ENCODE peak calls at places on chromosomes 16 and 17, in four cellular contexts. U, Z, X and G are unnamed samples.
A peak's percentile ranks its signal among the peaks of the same experiment; 100 is the strongest.

GRCh38 chr16:28108590-28109247 is 45.2 kb upstream of the GSG1L start:
- DNase-seq in U (no peak), Z (no peak), X (no peak), G (no peak)

GRCh38 chr17:28901866-28902818 is 737 bp downstream of the DHRS13 start:
- DNase-seq in U (no peak), Z (no peak), X (no peak), G (peak; percentile 68)

GRCh38 chr17:74569392-74570003 is 2.2 kb upstream of the CD300H start:
- DNase-seq in U (no peak), Z (peak; percentile 39), X (peak; percentile 21), G (peak; percentile 21)

GRCh38 chr16:72963921-72964320 is 84.0 kb downstream of the ZFHX3 start:
- DNase-seq in U (no peak), Z (no peak), X (no peak), G (no peak)

GRCh38 chr16:69286941-69287713 is 24.0 kb upstream of the VPS4A start:
- DNase-seq in U (peak; percentile 54), Z (no peak), X (peak; percentile 44), G (peak; percentile 82)

GRCh38 chr17:19019041-19019941 is 14.7 kb upstream of the FAM83G start:
- DNase-seq in U (no peak), Z (no peak), X (no peak), G (peak; percentile 25)

GRCh38 chr17:47811709-47812108 is 9.9 kb downstream of the OSBPL7 start:
- DNase-seq in U (no peak), Z (no peak), X (no peak), G (no peak)

GRCh38 chr17:37475713-37476420 is 13.8 kb upstream of the DUSP14 start:
- DNase-seq in U (no peak), Z (no peak), X (no peak), G (no peak)

GRCh38 chr17:33688771-33689170 is 395.7 kb upstream of the ASIC2 start:
- DNase-seq in U (no peak), Z (no peak), X (no peak), G (no peak)

GRCh38 chr16:78184554-78185183 is 85.2 kb downstream of the WWOX start:
- DNase-seq in U (no peak), Z (no peak), X (no peak), G (no peak)

GRCh38 chr17:19904924-19905323 is 37.2 kb upstream of the ULK2 start:
- DNase-seq in U (peak; percentile 30), Z (no peak), X (no peak), G (no peak)

GRCh38 chr17:5201011-5201410 is 9.3 kb upstream of the ZNF594 start:
- DNase-seq in U (no peak), Z (no peak), X (no peak), G (no peak)

GRCh38 chr16:78274771-78275170 is 175.3 kb downstream of the WWOX start:
- DNase-seq in U (no peak), Z (no peak), X (no peak), G (no peak)

GRCh38 chr17:76107507-76107906 is 3.9 kb upstream of the EXOC7 start:
- DNase-seq in U (no peak), Z (no peak), X (no peak), G (peak; percentile 44)

GRCh38 chr17:80151333-80151732 is 4.4 kb upstream of the EIF4A3 start:
- DNase-seq in U (no peak), Z (no peak), X (no peak), G (no peak)

GRCh38 chr17:9115446-9116265 is 94.3 kb downstream of the NTN1 start:
- DNase-seq in U (peak; percentile 53), Z (no peak), X (peak; percentile 13), G (no peak)

GRCh38 chr17:49952912-49953497 is 16.0 kb upstream of the DLX4 start:
- DNase-seq in U (no peak), Z (no peak), X (peak; percentile 83), G (no peak)

DNA sequence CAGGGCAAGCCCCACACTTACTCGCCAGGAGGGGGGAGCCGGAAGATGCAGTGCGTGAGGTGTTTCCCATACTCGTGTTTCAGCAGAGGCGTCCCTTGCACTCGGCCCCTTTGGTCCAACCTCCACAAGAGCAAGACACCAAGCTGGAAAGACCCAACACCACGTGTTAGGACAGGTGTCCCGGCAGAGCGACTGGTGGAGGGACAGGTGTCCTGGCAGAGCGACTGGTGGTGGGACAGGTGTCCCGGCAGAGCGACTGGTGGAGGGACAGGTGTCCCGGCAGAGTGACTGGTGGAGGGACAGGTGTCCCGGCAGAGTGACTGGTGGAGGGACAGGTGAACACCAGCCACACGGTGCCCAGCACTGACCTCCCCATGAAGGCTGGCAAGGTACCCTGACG is 19.4 kb downstream of the IFT140 start:
- DNase-seq in U (no peak), Z (no peak), X (no peak), G (no peak)
- TF ChIP-seq POLR2A in U (no peak), Z (no peak), X (no peak), G (no peak)

DNA sequence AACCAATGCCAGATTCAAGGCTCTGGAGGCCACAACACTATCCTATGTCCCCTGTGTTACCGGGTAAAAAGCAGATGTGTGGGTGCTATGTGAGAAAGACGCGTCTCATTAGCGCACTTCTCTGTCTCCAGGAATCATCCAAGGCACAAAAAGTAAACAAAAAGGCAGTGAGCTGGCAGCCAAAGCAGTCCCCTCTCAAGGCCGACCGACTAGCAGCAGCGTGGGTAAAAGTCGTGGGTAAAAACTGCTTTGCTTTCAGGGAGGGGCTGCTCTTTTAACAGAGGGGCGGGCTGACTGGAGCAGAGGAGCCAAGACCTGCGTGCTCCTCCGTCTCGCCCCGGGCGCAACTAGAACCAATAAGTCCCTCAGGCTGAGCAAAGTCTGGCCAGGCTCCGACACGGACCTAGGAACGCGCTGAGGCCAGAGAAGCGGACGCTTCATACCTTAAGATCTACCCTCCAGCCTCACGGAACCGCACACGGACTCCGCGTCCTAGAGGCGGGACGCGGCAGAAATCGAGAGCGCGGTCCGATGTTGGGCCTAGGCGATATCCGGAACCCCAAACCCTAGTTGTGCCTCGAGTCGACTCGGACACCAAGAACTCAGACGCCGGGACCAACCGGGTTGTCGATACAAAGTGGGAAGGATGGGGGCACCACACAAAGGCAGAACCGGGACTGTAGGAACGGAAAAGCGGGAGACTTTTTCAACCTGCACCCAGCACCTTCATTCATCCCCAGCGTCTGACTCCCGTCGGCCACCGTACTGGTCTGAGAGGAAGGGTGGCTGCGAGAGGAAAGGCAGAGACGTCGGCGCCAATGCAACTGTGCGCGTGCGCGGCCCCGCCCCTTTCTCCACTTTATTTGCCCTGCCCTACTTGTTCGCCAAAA is at the start of gene INTS2:
- DNase-seq in U (peak; percentile 93), Z (peak; percentile 60), X (peak; percentile 94), G (peak; percentile 97)
- TF ChIP-seq POLR2A in U (peak; percentile 76), Z (peak; percentile 88), X (peak; percentile 87), G (peak; percentile 94)

GRCh38 chr16:66406534-66407368 is 20.3 kb upstream of the BEAN1 start:
- DNase-seq in U (peak; percentile 85), Z (peak; percentile 43), X (peak; percentile 81), G (peak; percentile 65)
- TF ChIP-seq POLR2A in U (no peak), Z (no peak), X (no peak), G (no peak)

DNA sequence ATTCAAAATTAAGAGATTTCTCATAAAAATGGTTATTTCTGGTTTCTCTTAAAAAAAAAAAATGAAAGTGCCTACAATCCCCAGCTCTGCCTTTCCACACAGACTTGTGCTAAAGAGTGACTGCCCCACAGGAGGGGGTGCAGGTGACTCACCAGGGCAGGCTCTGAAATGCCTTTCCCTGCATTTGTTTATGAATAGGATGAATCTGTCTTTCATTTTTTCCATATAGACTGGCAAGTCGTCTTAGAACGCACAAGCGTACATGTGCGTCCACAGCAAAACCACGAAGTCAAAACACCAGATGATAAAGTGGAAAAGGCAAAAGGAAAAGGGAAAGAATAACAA is 271.6 kb downstream of the PHKB start:
- DNase-seq in U (no peak), Z (no peak), X (no peak), G (no peak)
- TF ChIP-seq POLR2A in U (no peak), Z (no peak), X (no peak), G (no peak)

GRCh38 chr17:45801386-45801785 is 17.3 kb downstream of the CRHR1 start:
- DNase-seq in U (no peak), Z (no peak), X (no peak), G (no peak)
- TF ChIP-seq POLR2A in U (no peak), Z (no peak), X (no peak), G (no peak)

GRCh38 chr17:78883533-78884131 is 19.4 kb downstream of the CEP295NL start:
- DNase-seq in U (peak; percentile 83), Z (no peak), X (peak; percentile 88), G (no peak)
- TF ChIP-seq POLR2A in U (peak; percentile 75), Z (peak; percentile 59), X (peak; percentile 50), G (no peak)

GRCh38 chr17:58333396-58334207 is 5.0 kb upstream of the TSPOAP1 start:
- DNase-seq in U (no peak), Z (no peak), X (no peak), G (peak; percentile 54)

GRCh38 chr17:58332720-58333395 is 4.3 kb upstream of the TSPOAP1 start:
- DNase-seq in U (no peak), Z (no peak), X (no peak), G (peak; percentile 61)

GRCh38 chr17:58330544-58330996 is 2.0 kb upstream of the TSPOAP1 start:
- DNase-seq in U (no peak), Z (no peak), X (no peak), G (peak; percentile 72)

GRCh38 chr17:58330997-58331814 is 2.6 kb upstream of the TSPOAP1 start:
- DNase-seq in U (no peak), Z (no peak), X (no peak), G (peak; percentile 91)

DNA sequence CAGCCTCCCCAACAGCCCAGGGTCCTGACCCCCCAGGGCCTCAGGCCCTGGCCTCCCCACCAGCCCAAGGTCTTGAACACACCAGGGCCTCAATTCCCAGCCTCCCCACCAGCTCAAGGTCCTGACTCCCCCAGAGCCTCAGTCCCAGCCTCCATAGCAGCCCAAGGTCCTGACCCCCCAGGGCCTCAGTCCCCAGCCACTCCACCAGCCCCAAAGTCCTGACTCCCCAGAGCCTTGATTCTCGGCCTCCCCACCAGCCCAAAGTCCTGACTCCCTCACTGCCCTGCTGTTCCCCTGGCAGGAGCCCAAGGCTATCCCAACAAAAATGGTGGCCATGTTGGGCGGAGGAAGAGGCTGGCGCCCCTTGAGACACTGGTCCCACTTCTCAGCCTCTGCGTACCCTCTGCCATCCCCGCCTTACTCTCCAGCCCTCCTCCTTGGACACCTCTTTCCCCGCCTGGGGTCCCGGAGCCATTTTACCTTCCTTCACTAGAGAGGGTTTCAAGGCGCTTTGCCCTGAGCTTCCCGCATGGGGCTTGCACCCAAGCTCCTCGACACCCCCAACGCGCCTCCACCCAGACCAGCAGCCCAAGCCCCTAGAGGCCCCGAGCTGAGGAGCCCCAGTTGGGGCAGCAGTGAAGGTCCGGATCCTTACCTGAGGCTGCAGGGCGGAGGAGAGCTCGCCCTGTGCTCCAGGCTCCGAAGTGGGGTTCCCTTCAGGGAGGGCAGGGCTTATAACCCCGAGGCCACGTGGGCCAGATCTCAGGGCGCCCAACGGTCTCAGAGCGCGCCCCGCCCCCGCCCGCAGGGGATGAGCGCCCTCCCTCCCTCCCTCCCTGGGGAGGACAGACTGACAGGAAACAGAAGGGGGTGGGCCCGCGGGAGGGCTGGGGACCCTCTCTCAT is 3.5 kb upstream of the TSPOAP1 start:
- DNase-seq in U (peak; percentile 43), Z (peak; percentile 72), X (no peak), G (peak; percentile 92)
- TF ChIP-seq POLR2A in U (peak; percentile 71), Z (peak; percentile 95), X (no peak), G (peak; percentile 99)